ENCODE peak calls at places on chromosomes 7 and 10, in ten cellular contexts. One of them, this sample, is unnamed.

GRCh38 chr7:98452791-98453190 is 51.9 kb upstream of the BAIAP2L1 start:
- DNase-seq in activated T-helper 1 cell treated with anti-CD3 and anti-CD28 coated beads, Interleukin-2, amount 50 U/mL, for 16 hours: no peak
- DNase-seq in activated naive CD8-positive, alpha-beta T cell treated with anti-CD3 and anti-CD28 coated beads for 36 hours: no peak
- DNase-seq in non-pigmented ciliary epithelial cell: no peak
- DNase-seq in H4: no peak
- DNase-seq in NCI-H1105 treated with DMSO at 0.1 percent for 48 hours: no peak
- DNase-seq in mammary epithelial cell: no peak
- DNase-seq in T1000: no peak
- DNase-seq in astrocyte: no peak
- DNase-seq in T-helper 9 cell: no peak
- DNase-seq in this sample: no peak

GRCh38 chr10:80596391-80597257 is 58.9 kb downstream of the SH2D4B start:
- DNase-seq in mammary epithelial cell: peak; percentile 30
- DNase-seq in activated T-helper 1 cell treated with anti-CD3 and anti-CD28 coated beads, Interleukin-2, amount 50 U/mL, for 16 hours: no peak
- DNase-seq in non-pigmented ciliary epithelial cell: no peak
- DNase-seq in astrocyte: peak; percentile 14
- DNase-seq in H4: peak; percentile 39
- DNase-seq in activated naive CD8-positive, alpha-beta T cell treated with anti-CD3 and anti-CD28 coated beads for 36 hours: peak; percentile 8
- DNase-seq in T1000: no peak
- DNase-seq in NCI-H1105 treated with DMSO at 0.1 percent for 48 hours: no peak
- DNase-seq in T-helper 9 cell: no peak
- DNase-seq in this sample: peak; percentile 50

GRCh38 chr10:47025540-47026300 is 114.5 kb downstream of the PTPN20 start:
- DNase-seq in activated T-helper 1 cell treated with anti-CD3 and anti-CD28 coated beads, Interleukin-2, amount 50 U/mL, for 16 hours: no peak
- DNase-seq in T-helper 9 cell: no peak
- DNase-seq in mammary epithelial cell: no peak
- DNase-seq in astrocyte: peak; percentile 58
- DNase-seq in H4: no peak
- DNase-seq in activated naive CD8-positive, alpha-beta T cell treated with anti-CD3 and anti-CD28 coated beads for 36 hours: no peak
- DNase-seq in T1000: no peak
- DNase-seq in NCI-H1105 treated with DMSO at 0.1 percent for 48 hours: no peak
- DNase-seq in non-pigmented ciliary epithelial cell: no peak
- DNase-seq in this sample: peak; percentile 20

GRCh38 chr10:53601260-53601875 is 828.8 kb upstream of the MBL2 start:
- DNase-seq in mammary epithelial cell: peak; percentile 16
- DNase-seq in activated naive CD8-positive, alpha-beta T cell treated with anti-CD3 and anti-CD28 coated beads for 36 hours: no peak
- DNase-seq in T1000: no peak
- DNase-seq in H4: peak; percentile 14
- DNase-seq in activated T-helper 1 cell treated with anti-CD3 and anti-CD28 coated beads, Interleukin-2, amount 50 U/mL, for 16 hours: no peak
- DNase-seq in T-helper 9 cell: no peak
- DNase-seq in non-pigmented ciliary epithelial cell: no peak
- DNase-seq in NCI-H1105 treated with DMSO at 0.1 percent for 48 hours: peak; percentile 5
- DNase-seq in astrocyte: peak; percentile 6
- DNase-seq in this sample: peak; percentile 8

GRCh38 chr10:69994262-69994661 is 58.4 kb upstream of the MACROH2A2 start:
- DNase-seq in non-pigmented ciliary epithelial cell: no peak
- DNase-seq in NCI-H1105 treated with DMSO at 0.1 percent for 48 hours: no peak
- DNase-seq in activated T-helper 1 cell treated with anti-CD3 and anti-CD28 coated beads, Interleukin-2, amount 50 U/mL, for 16 hours: no peak
- DNase-seq in H4: peak; percentile 65
- DNase-seq in activated naive CD8-positive, alpha-beta T cell treated with anti-CD3 and anti-CD28 coated beads for 36 hours: no peak
- DNase-seq in T-helper 9 cell: no peak
- DNase-seq in astrocyte: peak; percentile 19
- DNase-seq in mammary epithelial cell: peak; percentile 49
- DNase-seq in T1000: no peak
- DNase-seq in this sample: peak; percentile 55

GRCh38 chr7:30471205-30471604 is 7.4 kb downstream of the NOD1 start:
- DNase-seq in non-pigmented ciliary epithelial cell: no peak
- DNase-seq in mammary epithelial cell: no peak
- DNase-seq in astrocyte: peak; percentile 17
- DNase-seq in T1000: no peak
- DNase-seq in activated naive CD8-positive, alpha-beta T cell treated with anti-CD3 and anti-CD28 coated beads for 36 hours: no peak
- DNase-seq in activated T-helper 1 cell treated with anti-CD3 and anti-CD28 coated beads, Interleukin-2, amount 50 U/mL, for 16 hours: no peak
- DNase-seq in H4: no peak
- DNase-seq in NCI-H1105 treated with DMSO at 0.1 percent for 48 hours: no peak
- DNase-seq in T-helper 9 cell: no peak
- DNase-seq in this sample: no peak

GRCh38 chr7:142298009-142298408 is 40.2 kb upstream of the PRSS58 start:
- DNase-seq in activated T-helper 1 cell treated with anti-CD3 and anti-CD28 coated beads, Interleukin-2, amount 50 U/mL, for 16 hours: no peak
- DNase-seq in mammary epithelial cell: peak; percentile 15
- DNase-seq in H4: peak; percentile 68
- DNase-seq in activated naive CD8-positive, alpha-beta T cell treated with anti-CD3 and anti-CD28 coated beads for 36 hours: no peak
- DNase-seq in non-pigmented ciliary epithelial cell: no peak
- DNase-seq in NCI-H1105 treated with DMSO at 0.1 percent for 48 hours: no peak
- DNase-seq in T1000: no peak
- DNase-seq in astrocyte: no peak
- DNase-seq in T-helper 9 cell: no peak
- DNase-seq in this sample: no peak

GRCh38 chr7:3464900-3465622 is 164.0 kb downstream of the SDK1 start:
- DNase-seq in H4: no peak
- DNase-seq in T-helper 9 cell: no peak
- DNase-seq in activated T-helper 1 cell treated with anti-CD3 and anti-CD28 coated beads, Interleukin-2, amount 50 U/mL, for 16 hours: no peak
- DNase-seq in non-pigmented ciliary epithelial cell: no peak
- DNase-seq in T1000: no peak
- DNase-seq in mammary epithelial cell: no peak
- DNase-seq in NCI-H1105 treated with DMSO at 0.1 percent for 48 hours: no peak
- DNase-seq in astrocyte: no peak
- DNase-seq in activated naive CD8-positive, alpha-beta T cell treated with anti-CD3 and anti-CD28 coated beads for 36 hours: peak; percentile 45
- DNase-seq in this sample: no peak

GRCh38 chr10:84783386-84783785 is 455.0 kb downstream of the CCSER2 start:
- DNase-seq in non-pigmented ciliary epithelial cell: no peak
- DNase-seq in activated naive CD8-positive, alpha-beta T cell treated with anti-CD3 and anti-CD28 coated beads for 36 hours: no peak
- DNase-seq in NCI-H1105 treated with DMSO at 0.1 percent for 48 hours: peak; percentile 56
- DNase-seq in mammary epithelial cell: peak; percentile 24
- DNase-seq in astrocyte: peak; percentile 2
- DNase-seq in T-helper 9 cell: no peak
- DNase-seq in T1000: no peak
- DNase-seq in H4: peak; percentile 37
- DNase-seq in activated T-helper 1 cell treated with anti-CD3 and anti-CD28 coated beads, Interleukin-2, amount 50 U/mL, for 16 hours: no peak
- DNase-seq in this sample: peak; percentile 49

GRCh38 chr7:141416691-141417268 is 134.4 kb upstream of the AGK start:
- DNase-seq in non-pigmented ciliary epithelial cell: no peak
- DNase-seq in astrocyte: no peak
- DNase-seq in mammary epithelial cell: no peak
- DNase-seq in NCI-H1105 treated with DMSO at 0.1 percent for 48 hours: no peak
- DNase-seq in T1000: no peak
- DNase-seq in T-helper 9 cell: no peak
- DNase-seq in activated naive CD8-positive, alpha-beta T cell treated with anti-CD3 and anti-CD28 coated beads for 36 hours: no peak
- DNase-seq in H4: no peak
- DNase-seq in activated T-helper 1 cell treated with anti-CD3 and anti-CD28 coated beads, Interleukin-2, amount 50 U/mL, for 16 hours: no peak
- DNase-seq in this sample: no peak

GRCh38 chr10:99888623-99889022 is 106.2 kb downstream of the ABCC2 start:
- DNase-seq in non-pigmented ciliary epithelial cell: peak; percentile 44
- DNase-seq in T1000: no peak
- DNase-seq in activated naive CD8-positive, alpha-beta T cell treated with anti-CD3 and anti-CD28 coated beads for 36 hours: no peak
- DNase-seq in activated T-helper 1 cell treated with anti-CD3 and anti-CD28 coated beads, Interleukin-2, amount 50 U/mL, for 16 hours: no peak
- DNase-seq in T-helper 9 cell: no peak
- DNase-seq in H4: no peak
- DNase-seq in mammary epithelial cell: no peak
- DNase-seq in NCI-H1105 treated with DMSO at 0.1 percent for 48 hours: no peak
- DNase-seq in astrocyte: peak; percentile 59
- DNase-seq in this sample: peak; percentile 76

GRCh38 chr7:45163692-45164052 is 6.1 kb downstream of the RAMP3 start:
- DNase-seq in mammary epithelial cell: no peak
- DNase-seq in activated T-helper 1 cell treated with anti-CD3 and anti-CD28 coated beads, Interleukin-2, amount 50 U/mL, for 16 hours: no peak
- DNase-seq in astrocyte: no peak
- DNase-seq in T1000: no peak
- DNase-seq in H4: no peak
- DNase-seq in activated naive CD8-positive, alpha-beta T cell treated with anti-CD3 and anti-CD28 coated beads for 36 hours: no peak
- DNase-seq in T-helper 9 cell: no peak
- DNase-seq in NCI-H1105 treated with DMSO at 0.1 percent for 48 hours: no peak
- DNase-seq in non-pigmented ciliary epithelial cell: no peak
- DNase-seq in this sample: no peak

GRCh38 chr10:112182808-112183328 is 697 bp downstream of the GPAM start:
- DNase-seq in T-helper 9 cell: no peak
- DNase-seq in mammary epithelial cell: no peak
- DNase-seq in activated naive CD8-positive, alpha-beta T cell treated with anti-CD3 and anti-CD28 coated beads for 36 hours: no peak
- DNase-seq in astrocyte: no peak
- DNase-seq in T1000: no peak
- DNase-seq in non-pigmented ciliary epithelial cell: no peak
- DNase-seq in H4: no peak
- DNase-seq in NCI-H1105 treated with DMSO at 0.1 percent for 48 hours: no peak
- DNase-seq in activated T-helper 1 cell treated with anti-CD3 and anti-CD28 coated beads, Interleukin-2, amount 50 U/mL, for 16 hours: no peak
- DNase-seq in this sample: no peak

GRCh38 chr7:116231543-116232401 is 21.4 kb downstream of the TES start:
- DNase-seq in activated naive CD8-positive, alpha-beta T cell treated with anti-CD3 and anti-CD28 coated beads for 36 hours: no peak
- DNase-seq in T-helper 9 cell: no peak
- DNase-seq in T1000: no peak
- DNase-seq in NCI-H1105 treated with DMSO at 0.1 percent for 48 hours: no peak
- DNase-seq in non-pigmented ciliary epithelial cell: no peak
- DNase-seq in H4: peak; percentile 53
- DNase-seq in activated T-helper 1 cell treated with anti-CD3 and anti-CD28 coated beads, Interleukin-2, amount 50 U/mL, for 16 hours: no peak
- DNase-seq in mammary epithelial cell: no peak
- DNase-seq in astrocyte: peak; percentile 67
- DNase-seq in this sample: no peak

GRCh38 chr7:55132890-55133551 is 114.2 kb downstream of the EGFR start:
- DNase-seq in astrocyte: peak; percentile 99
- DNase-seq in mammary epithelial cell: peak; percentile 100
- DNase-seq in T-helper 9 cell: no peak
- DNase-seq in H4: peak; percentile 99
- DNase-seq in activated T-helper 1 cell treated with anti-CD3 and anti-CD28 coated beads, Interleukin-2, amount 50 U/mL, for 16 hours: no peak
- DNase-seq in NCI-H1105 treated with DMSO at 0.1 percent for 48 hours: no peak
- DNase-seq in T1000: peak; percentile 90
- DNase-seq in activated naive CD8-positive, alpha-beta T cell treated with anti-CD3 and anti-CD28 coated beads for 36 hours: peak; percentile 8
- DNase-seq in non-pigmented ciliary epithelial cell: peak; percentile 98
- DNase-seq in this sample: peak; percentile 99

GRCh38 chr10:21517134-21517982 is 8.1 kb downstream of the SKIDA1 start:
- DNase-seq in mammary epithelial cell: peak; percentile 59
- DNase-seq in T1000: peak; percentile 97
- DNase-seq in NCI-H1105 treated with DMSO at 0.1 percent for 48 hours: peak; percentile 51
- DNase-seq in activated T-helper 1 cell treated with anti-CD3 and anti-CD28 coated beads, Interleukin-2, amount 50 U/mL, for 16 hours: no peak
- DNase-seq in non-pigmented ciliary epithelial cell: no peak
- DNase-seq in T-helper 9 cell: peak; percentile 23
- DNase-seq in activated naive CD8-positive, alpha-beta T cell treated with anti-CD3 and anti-CD28 coated beads for 36 hours: peak; percentile 36
- DNase-seq in astrocyte: peak; percentile 64
- DNase-seq in H4: no peak
- DNase-seq in this sample: no peak

GRCh38 chr10:4652111-4653010 is 173.6 kb upstream of the AKR1E2 start:
- DNase-seq in T-helper 9 cell: no peak
- DNase-seq in T1000: no peak
- DNase-seq in mammary epithelial cell: no peak
- DNase-seq in activated T-helper 1 cell treated with anti-CD3 and anti-CD28 coated beads, Interleukin-2, amount 50 U/mL, for 16 hours: peak; percentile 19
- DNase-seq in non-pigmented ciliary epithelial cell: no peak
- DNase-seq in NCI-H1105 treated with DMSO at 0.1 percent for 48 hours: no peak
- DNase-seq in astrocyte: no peak
- DNase-seq in H4: no peak
- DNase-seq in activated naive CD8-positive, alpha-beta T cell treated with anti-CD3 and anti-CD28 coated beads for 36 hours: peak; percentile 27
- DNase-seq in this sample: no peak

GRCh38 chr10:4723860-4724259 is 102.1 kb upstream of the AKR1E2 start:
- DNase-seq in mammary epithelial cell: no peak
- DNase-seq in T1000: no peak
- DNase-seq in NCI-H1105 treated with DMSO at 0.1 percent for 48 hours: no peak
- DNase-seq in activated naive CD8-positive, alpha-beta T cell treated with anti-CD3 and anti-CD28 coated beads for 36 hours: no peak
- DNase-seq in H4: no peak
- DNase-seq in non-pigmented ciliary epithelial cell: no peak
- DNase-seq in T-helper 9 cell: no peak
- DNase-seq in activated T-helper 1 cell treated with anti-CD3 and anti-CD28 coated beads, Interleukin-2, amount 50 U/mL, for 16 hours: no peak
- DNase-seq in astrocyte: no peak
- DNase-seq in this sample: no peak

GRCh38 chr7:100407285-100408180 is 21.0 kb downstream of the ZCWPW1 start:
- DNase-seq in T1000: no peak
- DNase-seq in mammary epithelial cell: peak; percentile 66
- DNase-seq in H4: peak; percentile 77
- DNase-seq in T-helper 9 cell: no peak
- DNase-seq in activated T-helper 1 cell treated with anti-CD3 and anti-CD28 coated beads, Interleukin-2, amount 50 U/mL, for 16 hours: no peak
- DNase-seq in non-pigmented ciliary epithelial cell: peak; percentile 59
- DNase-seq in activated naive CD8-positive, alpha-beta T cell treated with anti-CD3 and anti-CD28 coated beads for 36 hours: peak; percentile 22
- DNase-seq in NCI-H1105 treated with DMSO at 0.1 percent for 48 hours: peak; percentile 48
- DNase-seq in astrocyte: peak; percentile 62
- DNase-seq in this sample: peak; percentile 75

GRCh38 chr7:151273646-151274375 is 25.3 kb upstream of the SMARCD3 start:
- DNase-seq in T1000: no peak
- DNase-seq in non-pigmented ciliary epithelial cell: no peak
- DNase-seq in T-helper 9 cell: no peak
- DNase-seq in H4: no peak
- DNase-seq in activated naive CD8-positive, alpha-beta T cell treated with anti-CD3 and anti-CD28 coated beads for 36 hours: no peak
- DNase-seq in activated T-helper 1 cell treated with anti-CD3 and anti-CD28 coated beads, Interleukin-2, amount 50 U/mL, for 16 hours: no peak
- DNase-seq in mammary epithelial cell: no peak
- DNase-seq in NCI-H1105 treated with DMSO at 0.1 percent for 48 hours: no peak
- DNase-seq in astrocyte: no peak
- DNase-seq in this sample: no peak

GRCh38 chr10:97075961-97076525 is 109.7 kb downstream of the SLIT1 start:
- DNase-seq in activated naive CD8-positive, alpha-beta T cell treated with anti-CD3 and anti-CD28 coated beads for 36 hours: no peak
- DNase-seq in H4: no peak
- DNase-seq in astrocyte: no peak
- DNase-seq in mammary epithelial cell: no peak
- DNase-seq in NCI-H1105 treated with DMSO at 0.1 percent for 48 hours: no peak
- DNase-seq in non-pigmented ciliary epithelial cell: no peak
- DNase-seq in T1000: no peak
- DNase-seq in T-helper 9 cell: no peak
- DNase-seq in activated T-helper 1 cell treated with anti-CD3 and anti-CD28 coated beads, Interleukin-2, amount 50 U/mL, for 16 hours: no peak
- DNase-seq in this sample: no peak

GRCh38 chr10:111344804-111345203 is 268.0 kb downstream of the ADRA2A start:
- DNase-seq in activated T-helper 1 cell treated with anti-CD3 and anti-CD28 coated beads, Interleukin-2, amount 50 U/mL, for 16 hours: no peak
- DNase-seq in NCI-H1105 treated with DMSO at 0.1 percent for 48 hours: no peak
- DNase-seq in mammary epithelial cell: no peak
- DNase-seq in H4: no peak
- DNase-seq in T-helper 9 cell: no peak
- DNase-seq in activated naive CD8-positive, alpha-beta T cell treated with anti-CD3 and anti-CD28 coated beads for 36 hours: no peak
- DNase-seq in astrocyte: no peak
- DNase-seq in T1000: no peak
- DNase-seq in non-pigmented ciliary epithelial cell: no peak
- DNase-seq in this sample: no peak

GRCh38 chr7:27214587-27214950 is 14.7 kb upstream of the HOXA13 start:
- DNase-seq in T1000: no peak
- DNase-seq in activated naive CD8-positive, alpha-beta T cell treated with anti-CD3 and anti-CD28 coated beads for 36 hours: no peak
- DNase-seq in activated T-helper 1 cell treated with anti-CD3 and anti-CD28 coated beads, Interleukin-2, amount 50 U/mL, for 16 hours: no peak
- DNase-seq in mammary epithelial cell: no peak
- DNase-seq in non-pigmented ciliary epithelial cell: no peak
- DNase-seq in astrocyte: no peak
- DNase-seq in T-helper 9 cell: no peak
- DNase-seq in H4: no peak
- DNase-seq in NCI-H1105 treated with DMSO at 0.1 percent for 48 hours: no peak
- DNase-seq in this sample: no peak

GRCh38 chr7:118801366-118801765 is 576.9 kb downstream of the ANKRD7 start:
- DNase-seq in NCI-H1105 treated with DMSO at 0.1 percent for 48 hours: no peak
- DNase-seq in H4: no peak
- DNase-seq in mammary epithelial cell: no peak
- DNase-seq in T1000: no peak
- DNase-seq in activated naive CD8-positive, alpha-beta T cell treated with anti-CD3 and anti-CD28 coated beads for 36 hours: no peak
- DNase-seq in T-helper 9 cell: no peak
- DNase-seq in astrocyte: no peak
- DNase-seq in activated T-helper 1 cell treated with anti-CD3 and anti-CD28 coated beads, Interleukin-2, amount 50 U/mL, for 16 hours: no peak
- DNase-seq in non-pigmented ciliary epithelial cell: no peak
- DNase-seq in this sample: no peak

GRCh38 chr7:43513236-43513635 is 69.7 kb upstream of the STK17A start:
- DNase-seq in activated T-helper 1 cell treated with anti-CD3 and anti-CD28 coated beads, Interleukin-2, amount 50 U/mL, for 16 hours: no peak
- DNase-seq in non-pigmented ciliary epithelial cell: no peak
- DNase-seq in astrocyte: no peak
- DNase-seq in activated naive CD8-positive, alpha-beta T cell treated with anti-CD3 and anti-CD28 coated beads for 36 hours: no peak
- DNase-seq in NCI-H1105 treated with DMSO at 0.1 percent for 48 hours: peak; percentile 72
- DNase-seq in mammary epithelial cell: no peak
- DNase-seq in T1000: no peak
- DNase-seq in T-helper 9 cell: no peak
- DNase-seq in H4: no peak
- DNase-seq in this sample: no peak

GRCh38 chr10:93993782-93994668 is at the start of gene PLCE1:
- DNase-seq in non-pigmented ciliary epithelial cell: no peak
- DNase-seq in T-helper 9 cell: no peak
- DNase-seq in activated T-helper 1 cell treated with anti-CD3 and anti-CD28 coated beads, Interleukin-2, amount 50 U/mL, for 16 hours: no peak
- DNase-seq in mammary epithelial cell: peak; percentile 5
- DNase-seq in T1000: peak; percentile 42
- DNase-seq in activated naive CD8-positive, alpha-beta T cell treated with anti-CD3 and anti-CD28 coated beads for 36 hours: peak; percentile 15
- DNase-seq in H4: peak; percentile 23
- DNase-seq in NCI-H1105 treated with DMSO at 0.1 percent for 48 hours: peak; percentile 50
- DNase-seq in astrocyte: no peak
- DNase-seq in this sample: no peak

GRCh38 chr7:75869776-75870379 is 9.0 kb upstream of the RHBDD2 start:
- DNase-seq in T-helper 9 cell: no peak
- DNase-seq in astrocyte: peak; percentile 79
- DNase-seq in activated T-helper 1 cell treated with anti-CD3 and anti-CD28 coated beads, Interleukin-2, amount 50 U/mL, for 16 hours: no peak
- DNase-seq in NCI-H1105 treated with DMSO at 0.1 percent for 48 hours: no peak
- DNase-seq in activated naive CD8-positive, alpha-beta T cell treated with anti-CD3 and anti-CD28 coated beads for 36 hours: peak; percentile 25
- DNase-seq in H4: no peak
- DNase-seq in mammary epithelial cell: peak; percentile 69
- DNase-seq in non-pigmented ciliary epithelial cell: no peak
- DNase-seq in T1000: no peak
- DNase-seq in this sample: no peak

GRCh38 chr7:75617634-75618234 is 121.0 kb downstream of the HIP1 start:
- DNase-seq in non-pigmented ciliary epithelial cell: no peak
- DNase-seq in T-helper 9 cell: peak; percentile 15
- DNase-seq in activated T-helper 1 cell treated with anti-CD3 and anti-CD28 coated beads, Interleukin-2, amount 50 U/mL, for 16 hours: no peak
- DNase-seq in T1000: no peak
- DNase-seq in NCI-H1105 treated with DMSO at 0.1 percent for 48 hours: no peak
- DNase-seq in mammary epithelial cell: no peak
- DNase-seq in activated naive CD8-positive, alpha-beta T cell treated with anti-CD3 and anti-CD28 coated beads for 36 hours: peak; percentile 32
- DNase-seq in astrocyte: no peak
- DNase-seq in H4: peak; percentile 89
- DNase-seq in this sample: no peak